ENCODE peak calls at places on chromosomes 1 and 21, in seven cellular contexts. L is NCI-H2029; T is T-helper 1 cell; W is stimulated activated CD4-positive, alpha-beta T cell treated with anti-CD3 and anti-CD28 coated beads, Interleukin-1b, Interleukin-23, amount 100 ng/mL, for 4 hours; G is NCI-H2081 treated with DMSO at 0.1 percent for 48 hours; V is AML-193; Z is HEK293T. I is an unnamed sample.
A peak's percentile ranks its signal among the peaks of the same experiment; 100 is the strongest.

GRCh38 chr1:15761729-15762128 is 3.1 kb downstream of the FBLIM1 start:
- DNase-seq in L (no peak), T (no peak), W (no peak), G (no peak), V (no peak), Z (no peak), I (no peak)

GRCh38 chr1:180500689-180501088 is 1.7 kb downstream of the ACBD6 start:
- DNase-seq in L (no peak), T (no peak), W (no peak), G (no peak), V (no peak), Z (no peak), I (no peak)

GRCh38 chr1:64925594-64925993 is 40.8 kb downstream of the JAK1 start:
- DNase-seq in L (no peak), T (no peak), W (no peak), G (no peak), V (no peak), Z (no peak), I (no peak)

GRCh38 chr21:42684109-42684916 is 30.9 kb downstream of the PDE9A start:
- DNase-seq in L (no peak), T (peak; percentile 31), W (peak; percentile 37), G (no peak), V (no peak), Z (no peak), I (peak; percentile 39)

GRCh38 chr1:184222561-184223157 is 164.2 kb upstream of the C1orf21 start:
- DNase-seq in L (peak; percentile 10), T (peak; percentile 23), W (peak; percentile 13), G (no peak), V (peak; percentile 37), Z (peak; percentile 73), I (peak; percentile 11)

GRCh38 chr1:22500476-22500875 is 48.8 kb downstream of the ZBTB40 start:
- DNase-seq in L (peak; percentile 64), T (no peak), W (no peak), G (no peak), V (no peak), Z (no peak), I (no peak)

GRCh38 chr1:30879940-30880339 is 28.6 kb downstream of the SDC3 start:
- DNase-seq in L (peak; percentile 59), T (no peak), W (no peak), G (no peak), V (no peak), Z (no peak), I (no peak)

GRCh38 chr1:203304391-203304918 is 864 bp upstream of the BTG2 start:
- DNase-seq in L (no peak), T (no peak), W (no peak), G (no peak), V (no peak), Z (no peak), I (no peak)

GRCh38 chr1:27832762-27833161 is 2.2 kb downstream of the PPP1R8 start:
- DNase-seq in L (no peak), T (no peak), W (no peak), G (no peak), V (no peak), Z (no peak), I (no peak)

GRCh38 chr1:166927701-166928100 is 47.6 kb downstream of the ILDR2 start:
- DNase-seq in L (no peak), T (no peak), W (no peak), G (no peak), V (no peak), Z (no peak), I (no peak)

I was measured in T-helper 9 cell.